ENCODE peak calls at places on chromosome 2, in seven cellular contexts. One of them, this sample, is unnamed.

GRCh38 chr2:602571-603366 is 74.4 kb downstream of the TMEM18 start:
- DNase-seq in activated naive CD8-positive, alpha-beta T cell treated with anti-CD3 and anti-CD28 coated beads, Interleukin-2, amount 10 ng/mL, durations not matched to agents 7 days and 5 days: no peak
- DNase-seq in BJ: no peak
- DNase-seq in sigmoid colon: no peak
- DNase-seq in lower lobe of right lung: no peak
- DNase-seq in IMR-90: no peak
- DNase-seq in MV-4-11: no peak
- DNase-seq in this sample: no peak

GRCh38 chr2:47525167-47525566 is 122.2 kb downstream of the MSH2 start:
- DNase-seq in sigmoid colon: no peak
- DNase-seq in IMR-90: no peak
- DNase-seq in MV-4-11: no peak
- DNase-seq in BJ: no peak
- DNase-seq in lower lobe of right lung: no peak
- DNase-seq in activated naive CD8-positive, alpha-beta T cell treated with anti-CD3 and anti-CD28 coated beads, Interleukin-2, amount 10 ng/mL, durations not matched to agents 7 days and 5 days: no peak
- DNase-seq in this sample: no peak

GRCh38 chr2:43169987-43170732 is 56.2 kb downstream of the ZFP36L2 start:
- DNase-seq in lower lobe of right lung: peak
- DNase-seq in sigmoid colon: no peak
- DNase-seq in activated naive CD8-positive, alpha-beta T cell treated with anti-CD3 and anti-CD28 coated beads, Interleukin-2, amount 10 ng/mL, durations not matched to agents 7 days and 5 days: peak
- DNase-seq in MV-4-11: peak
- DNase-seq in IMR-90: no peak
- DNase-seq in BJ: no peak
- DNase-seq in this sample: peak

GRCh38 chr2:26754972-26755670 is 9.0 kb upstream of the SLC35F6 start:
- DNase-seq in lower lobe of right lung: no peak
- DNase-seq in MV-4-11: peak
- DNase-seq in activated naive CD8-positive, alpha-beta T cell treated with anti-CD3 and anti-CD28 coated beads, Interleukin-2, amount 10 ng/mL, durations not matched to agents 7 days and 5 days: no peak
- DNase-seq in sigmoid colon: no peak
- DNase-seq in IMR-90: no peak
- DNase-seq in BJ: no peak
- DNase-seq in this sample: no peak

GRCh38 chr2:18722101-18722500 is 132.7 kb upstream of the NT5C1B start:
- DNase-seq in sigmoid colon: no peak
- DNase-seq in lower lobe of right lung: no peak
- DNase-seq in BJ: no peak
- DNase-seq in IMR-90: peak
- DNase-seq in MV-4-11: no peak
- DNase-seq in activated naive CD8-positive, alpha-beta T cell treated with anti-CD3 and anti-CD28 coated beads, Interleukin-2, amount 10 ng/mL, durations not matched to agents 7 days and 5 days: no peak
- DNase-seq in this sample: no peak

GRCh38 chr2:196256585-196256984 is 85.2 kb upstream of the STK17B start:
- DNase-seq in BJ: no peak
- DNase-seq in lower lobe of right lung: no peak
- DNase-seq in IMR-90: no peak
- DNase-seq in activated naive CD8-positive, alpha-beta T cell treated with anti-CD3 and anti-CD28 coated beads, Interleukin-2, amount 10 ng/mL, durations not matched to agents 7 days and 5 days: no peak
- DNase-seq in sigmoid colon: no peak
- DNase-seq in MV-4-11: no peak
- DNase-seq in this sample: no peak

GRCh38 chr2:48508461-48509124 is 21.4 kb upstream of the STON1 start:
- DNase-seq in IMR-90: peak
- DNase-seq in activated naive CD8-positive, alpha-beta T cell treated with anti-CD3 and anti-CD28 coated beads, Interleukin-2, amount 10 ng/mL, durations not matched to agents 7 days and 5 days: no peak
- DNase-seq in MV-4-11: peak
- DNase-seq in BJ: peak
- DNase-seq in sigmoid colon: no peak
- DNase-seq in lower lobe of right lung: no peak
- DNase-seq in this sample: peak

GRCh38 chr2:88637464-88637863 is 10.2 kb upstream of the EIF2AK3 start:
- DNase-seq in BJ: no peak
- DNase-seq in activated naive CD8-positive, alpha-beta T cell treated with anti-CD3 and anti-CD28 coated beads, Interleukin-2, amount 10 ng/mL, durations not matched to agents 7 days and 5 days: no peak
- DNase-seq in IMR-90: no peak
- DNase-seq in lower lobe of right lung: no peak
- DNase-seq in MV-4-11: no peak
- DNase-seq in sigmoid colon: no peak
- DNase-seq in this sample: no peak

GRCh38 chr2:98731709-98732349 is 897 bp upstream of the MGAT4A start:
- DNase-seq in BJ: no peak
- DNase-seq in activated naive CD8-positive, alpha-beta T cell treated with anti-CD3 and anti-CD28 coated beads, Interleukin-2, amount 10 ng/mL, durations not matched to agents 7 days and 5 days: no peak
- DNase-seq in sigmoid colon: no peak
- DNase-seq in lower lobe of right lung: no peak
- DNase-seq in MV-4-11: no peak
- DNase-seq in IMR-90: no peak
- DNase-seq in this sample: no peak

GRCh38 chr2:212811946-212812345 is 273.3 kb upstream of the ERBB4 start:
- DNase-seq in sigmoid colon: no peak
- DNase-seq in IMR-90: no peak
- DNase-seq in activated naive CD8-positive, alpha-beta T cell treated with anti-CD3 and anti-CD28 coated beads, Interleukin-2, amount 10 ng/mL, durations not matched to agents 7 days and 5 days: no peak
- DNase-seq in MV-4-11: no peak
- DNase-seq in lower lobe of right lung: no peak
- DNase-seq in BJ: no peak
- DNase-seq in this sample: no peak

GRCh38 chr2:7355781-7356180 is 438.6 kb downstream of the RNF144A start:
- DNase-seq in BJ: no peak
- DNase-seq in sigmoid colon: no peak
- DNase-seq in IMR-90: no peak
- DNase-seq in MV-4-11: no peak
- DNase-seq in activated naive CD8-positive, alpha-beta T cell treated with anti-CD3 and anti-CD28 coated beads, Interleukin-2, amount 10 ng/mL, durations not matched to agents 7 days and 5 days: no peak
- DNase-seq in lower lobe of right lung: no peak
- DNase-seq in this sample: no peak

GRCh38 chr2:216315817-216316603 is 56.3 kb downstream of the MARCHF4 start:
- DNase-seq in MV-4-11: no peak
- DNase-seq in lower lobe of right lung: no peak
- DNase-seq in sigmoid colon: no peak
- DNase-seq in activated naive CD8-positive, alpha-beta T cell treated with anti-CD3 and anti-CD28 coated beads, Interleukin-2, amount 10 ng/mL, durations not matched to agents 7 days and 5 days: no peak
- DNase-seq in IMR-90: peak
- DNase-seq in BJ: peak
- DNase-seq in this sample: no peak

GRCh38 chr2:61135510-61135909 is 26.5 kb upstream of the C2orf74 start:
- DNase-seq in lower lobe of right lung: no peak
- DNase-seq in activated naive CD8-positive, alpha-beta T cell treated with anti-CD3 and anti-CD28 coated beads, Interleukin-2, amount 10 ng/mL, durations not matched to agents 7 days and 5 days: no peak
- DNase-seq in sigmoid colon: no peak
- DNase-seq in MV-4-11: peak
- DNase-seq in IMR-90: peak
- DNase-seq in BJ: no peak
- DNase-seq in this sample: peak

GRCh38 chr2:8152392-8153257 is 529.2 kb upstream of the ID2 start:
- DNase-seq in sigmoid colon: no peak
- DNase-seq in MV-4-11: peak
- DNase-seq in BJ: no peak
- DNase-seq in IMR-90: no peak
- DNase-seq in lower lobe of right lung: no peak
- DNase-seq in activated naive CD8-positive, alpha-beta T cell treated with anti-CD3 and anti-CD28 coated beads, Interleukin-2, amount 10 ng/mL, durations not matched to agents 7 days and 5 days: no peak
- DNase-seq in this sample: no peak

This sample was measured in K562.